ENCODE peak calls at places on chromosomes 4 and X, in five cellular contexts. B is left ventricle myocardium inferior, G is lung, R is K562, L is aorta. I is an unnamed sample.

GRCh38 chr4:2484993-2485392 is 16.1 kb downstream of the RNF4 start:
- DNase-seq in B (peak), G (peak), R (no peak), L (peak), I (no peak)

GRCh38 chr4:136927172-136927571 is 605.1 kb downstream of the PCDH18 start:
- DNase-seq in B (no peak), G (no peak), R (no peak), L (no peak), I (no peak)

GRCh38 chr4:948936-949300 is 16.7 kb downstream of the TMEM175 start:
- DNase-seq in B (no peak), G (no peak), R (no peak), L (peak), I (no peak)

GRCh38 chr4:151744614-151745013 is 16.2 kb downstream of the GATB start:
- DNase-seq in B (no peak), G (no peak), R (peak), L (no peak), I (no peak)

GRCh38 chrX:118355225-118355920 is 9.5 kb downstream of the WDR44 start:
- DNase-seq in B (no peak), G (no peak), R (no peak), L (no peak), I (peak)

GRCh38 chrX:107684956-107685385 is 56.7 kb downstream of the PRPS1 start:
- DNase-seq in B (peak), G (peak), R (peak), L (peak), I (no peak)

GRCh38 chr4:106502106-106502699 is 133.6 kb upstream of the GIMD1 start:
- DNase-seq in B (peak), G (peak), R (peak), L (peak), I (peak)

GRCh38 chr4:59689149-59689548 is 1511.0 kb upstream of the ADGRL3 start:
- DNase-seq in B (no peak), G (no peak), R (no peak), L (no peak), I (no peak)

GRCh38 chr4:161256716-161257115 is 907.1 kb downstream of the FSTL5 start:
- DNase-seq in B (no peak), G (no peak), R (no peak), L (no peak), I (peak)

GRCh38 chr4:152747444-152747843 is 32.1 kb downstream of the TIGD4 start:
- DNase-seq in B (no peak), G (no peak), R (no peak), L (no peak), I (no peak)

GRCh38 chr4:83248486-83248885 is 36.1 kb downstream of the COQ2 start:
- DNase-seq in B (no peak), G (no peak), R (no peak), L (no peak), I (no peak)

GRCh38 chrX:70675284-70675683 is 230.6 kb downstream of the DLG3 start:
- DNase-seq in B (no peak), G (no peak), R (no peak), L (no peak), I (no peak)

GRCh38 chrX:100895365-100896075 is 21.4 kb upstream of the NOX1 start:
- DNase-seq in B (no peak), G (no peak), R (no peak), L (no peak), I (peak)

GRCh38 chr4:94076498-94076897 is 131.2 kb upstream of the SMARCAD1 start:
- DNase-seq in B (no peak), G (no peak), R (no peak), L (no peak), I (no peak)

GRCh38 chrX:134294548-134294947 is 57.6 kb downstream of the CCDC160 start:
- DNase-seq in B (no peak), G (no peak), R (no peak), L (no peak), I (no peak)

GRCh38 chr4:7015383-7016035 is 27.7 kb upstream of the TADA2B start:
- DNase-seq in B (no peak), G (no peak), R (no peak), L (peak), I (no peak)

GRCh38 chrX:118455013-118455412 is 40.6 kb upstream of the DOCK11 start:
- DNase-seq in B (no peak), G (no peak), R (no peak), L (no peak), I (no peak)

GRCh38 chr4:109826719-109827118 is 1.1 kb upstream of the RRH start:
- DNase-seq in B (no peak), G (no peak), R (peak), L (no peak), I (no peak)

GRCh38 chrX:40749874-40750273 is 14.5 kb upstream of the MED14 start:
- DNase-seq in B (no peak), G (no peak), R (no peak), L (no peak), I (no peak)

GRCh38 chrX:154603438-154604430 is 15.3 kb downstream of the CTAG1B start:
- DNase-seq in B (no peak), G (no peak), R (no peak), L (no peak), I (no peak)

GRCh38 chr4:1356181-1356998 is 9.4 kb downstream of the UVSSA start:
- DNase-seq in B (peak), G (peak), R (peak), L (no peak), I (peak)

GRCh38 chr4:4383085-4383484 is 3.8 kb upstream of the NSG1 start:
- DNase-seq in B (peak), G (no peak), R (no peak), L (no peak), I (no peak)

GRCh38 chrX:75522565-75523411 is at the start of gene ZDHHC15:
- DNase-seq in B (peak), G (peak), R (no peak), L (peak), I (no peak)

I was measured in HuH-7.